ENCODE peak calls at places on chromosome 15, in ten cellular contexts. F is heart right ventricle; G is keratinocyte; R is body of pancreas; S is CD4-positive, alpha-beta memory T cell; J is cardiac muscle cell; Z is psoas muscle; O is kidney epithelial cell; V is adrenal gland; W is esophagus squamous epithelium. E is an unnamed sample. For H3K27me3, the result is how much of the 10 kb centered on the place peaks cover.

GRCh38 chr15:101122806-101123205 is 129.0 kb downstream of the CHSY1 start:
- DNase-seq in G (no peak), W (no peak), R (no peak), O (no peak), F (no peak), J (no peak), Z (no peak), V (no peak), S (no peak), E (no peak)

GRCh38 chr15:42558739-42559138 is 10.1 kb downstream of the HAUS2 start:
- DNase-seq in R (no peak), S (no peak), O (no peak), G (no peak), Z (no peak), F (no peak), J (no peak), W (no peak), V (no peak), E (no peak)

GRCh38 chr15:82575335-82575734 is 35.1 kb upstream of the RPS17 start:
- DNase-seq in F (no peak), R (no peak), Z (no peak), W (no peak), J (no peak), V (no peak), O (no peak), G (no peak), S (no peak), E (no peak)

GRCh38 chr15:92184142-92184541 is 209.5 kb upstream of the ST8SIA2 start:
- DNase-seq in O (no peak), J (no peak), Z (no peak), S (no peak), G (no peak), F (no peak), V (no peak), W (no peak), R (no peak), E (no peak)

GRCh38 chr15:44712108-44713005 is 1.0 kb downstream of the B2M start:
- DNase-seq in W (no peak), V (peak), S (peak), Z (peak), F (peak), O (peak), G (no peak), J (no peak), R (peak), E (no peak)

GRCh38 chr15:98909968-98910885 is 97.4 kb downstream of the PGPEP1L start:
- DNase-seq in F (peak), J (no peak), G (no peak), W (no peak), S (no peak), O (no peak), R (no peak), V (no peak), Z (no peak), E (no peak)

GRCh38 chr15:51342249-51342999 is 969 bp downstream of the GLDN start:
- DNase-seq in F (no peak), R (no peak), J (no peak), O (no peak), S (no peak), Z (peak), V (no peak), W (no peak), G (no peak), E (peak)

GRCh38 chr15:57861039-57861638 is 154.6 kb downstream of the POLR2M start:
- DNase-seq in O (peak), R (peak), J (peak), F (no peak), W (no peak), Z (no peak), S (peak), V (peak), G (no peak), E (peak)

GRCh38 chr15:93205413-93205812 is 116.4 kb upstream of the RGMA start:
- DNase-seq in J (no peak), Z (no peak), W (no peak), R (no peak), V (no peak), F (no peak), O (no peak), S (no peak), G (no peak), E (no peak)

GRCh38 chr15:41183580-41183979 is 47.0 kb downstream of the EXD1 start:
- DNase-seq in V (no peak), F (no peak), R (no peak), J (no peak), S (no peak), G (no peak), W (no peak), Z (no peak), O (no peak), E (no peak)

GRCh38 chr15:67154249-67154648 is 88.8 kb downstream of the SMAD3 start:
- DNase-seq in F (no peak), V (no peak), G (no peak), O (no peak), J (no peak), W (no peak), Z (no peak), R (no peak), S (no peak), E (no peak)

GRCh38 chr15:99423186-99424130 is 142.3 kb upstream of the MEF2A start:
- DNase-seq in F (no peak), V (peak), W (no peak), R (no peak), O (no peak), G (no peak), J (no peak), S (no peak), Z (no peak), E (no peak)

GRCh38 chr15:91385301-91385700 is 285.2 kb downstream of the SV2B start:
- DNase-seq in W (no peak), G (peak), Z (no peak), J (no peak), O (peak), F (no peak), R (no peak), S (no peak), V (no peak), E (no peak)

GRCh38 chr15:90286678-90287077 is 21.2 kb downstream of the NGRN start:
- DNase-seq in S (peak), Z (no peak), J (peak), G (no peak), F (no peak), W (no peak), V (no peak), R (no peak), O (no peak), E (peak)

GRCh38 chr15:82040862-82041261 is 5.0 kb downstream of the MEX3B start:
- DNase-seq in R (peak), Z (no peak), W (no peak), S (no peak), J (peak), F (no peak), V (no peak), G (no peak), O (no peak), E (peak)

GRCh38 chr15:81407679-81408078 is 33.7 kb upstream of the TMC3 start:
- DNase-seq in J (no peak), R (no peak), O (no peak), F (peak), W (no peak), S (no peak), Z (no peak), V (no peak), G (no peak), E (no peak)

GRCh38 chr15:69367231-69367630 is 46.9 kb upstream of the KIF23 start:
- DNase-seq in G (no peak), R (no peak), S (no peak), J (no peak), O (no peak), Z (no peak), V (no peak), F (no peak), W (no peak), E (no peak)

GRCh38 chr15:31308185-31308639 is 18.4 kb upstream of the KLF13 start:
- DNase-seq in Z (no peak), F (no peak), J (no peak), G (no peak), R (no peak), V (no peak), W (no peak), S (no peak), O (no peak), E (peak)

GRCh38 chr15:68821190-68821897 is 649 bp upstream of the ANP32A start:
- DNase-seq in R (peak), F (no peak), V (no peak), S (peak), Z (no peak), O (no peak), J (no peak), W (no peak), G (no peak), E (no peak)

GRCh38 chr15:69609776-69610175 is 157.2 kb downstream of the RPLP1 start:
- DNase-seq in V (no peak), W (no peak), G (no peak), Z (no peak), F (no peak), R (no peak), S (no peak), O (no peak), J (no peak), E (no peak)

GRCh38 chr15:63466378-63467192 is 37.8 kb upstream of the USP3 start:
- DNase-seq in W (no peak), Z (no peak), J (peak), V (peak), O (no peak), R (peak), G (no peak), S (peak), F (no peak), E (peak)

GRCh38 chr15:94041731-94042130 is 189.6 kb upstream of the MCTP2 start:
- DNase-seq in J (no peak), F (no peak), V (no peak), S (no peak), R (no peak), W (no peak), Z (no peak), O (no peak), G (no peak), E (no peak)

GRCh38 chr15:24945711-24946110 is 9.1 kb upstream of the SNRPN start:
- DNase-seq in J (no peak), W (no peak), R (no peak), F (no peak), S (no peak), O (no peak), V (no peak), Z (no peak), G (no peak), E (no peak)

GRCh38 chr15:26069204-26069603 is 206.1 kb upstream of the ATP10A start:
- DNase-seq in F (no peak), S (no peak), J (no peak), Z (no peak), V (no peak), R (no peak), W (no peak), O (no peak), G (no peak), E (no peak)

GRCh38 chr15:82709081-82709420 is 624 bp downstream of the AP3B2 start:
- DNase-seq in F (no peak), O (no peak), Z (no peak), W (no peak), G (no peak), J (no peak), R (no peak), S (no peak), V (peak), E (no peak)

GRCh38 chr15:83164409-83165404 is 42.9 kb downstream of the HDGFL3 start:
- DNase-seq in V (no peak), J (no peak), R (no peak), F (no peak), S (peak), G (peak), O (no peak), W (no peak), Z (no peak), E (no peak)

GRCh38 chr15:85327820-85328219 is 52.6 kb upstream of the AKAP13 start:
- DNase-seq in O (no peak), S (no peak), V (no peak), R (no peak), J (no peak), Z (no peak), G (no peak), F (no peak), W (no peak), E (no peak)

GRCh38 chr15:67884009-67884408 is 44.2 kb upstream of the RNU6-1 start:
- DNase-seq in W (no peak), F (no peak), G (no peak), S (no peak), Z (no peak), R (no peak), J (no peak), V (no peak), O (no peak), E (no peak)

GRCh38 chr15:22227411-22227810 is 147.1 kb downstream of the OR4M2 start:
- DNase-seq in R (no peak), Z (no peak), V (no peak), S (no peak), J (no peak), F (no peak), W (no peak), G (no peak), O (no peak), E (no peak)

GRCh38 chr15:58070801-58071418 is 5.4 kb upstream of the ALDH1A2 start:
- DNase-seq in O (no peak), J (peak), G (no peak), Z (peak), V (peak), F (peak), W (no peak), S (no peak), R (peak), E (peak)

GRCh38 chr15:90062023-90062728 is 40.1 kb downstream of the IDH2 start:
- DNase-seq in V (peak), G (peak), J (peak), O (no peak), S (peak), F (peak), R (peak), Z (no peak), W (no peak), E (peak)

GRCh38 chr15:79378394-79379158 is 53.6 kb upstream of the MINAR1 start:
- DNase-seq in G (no peak), W (no peak), O (no peak), V (no peak), F (no peak), R (no peak), S (no peak), Z (no peak), J (no peak), E (no peak)

GRCh38 chr15:68203486-68203885 is 1.6 kb downstream of the CALML4 start:
- DNase-seq in F (no peak), S (no peak), G (no peak), R (no peak), Z (no peak), V (no peak), J (no peak), W (no peak), O (no peak), E (peak)

GRCh38 chr15:55907797-55908196 is 85.6 kb downstream of the NEDD4 start:
- DNase-seq in V (peak), F (no peak), S (no peak), J (no peak), O (peak), G (peak), R (no peak), Z (no peak), W (no peak), E (no peak)

GRCh38 chr15:48638966-48639365 is 6.5 kb downstream of the FBN1 start:
- DNase-seq in F (no peak), J (no peak), Z (no peak), R (no peak), G (no peak), O (no peak), W (no peak), V (no peak), S (no peak), E (no peak)

GRCh38 chr15:99504071-99504822 is 61.5 kb upstream of the MEF2A start:
- DNase-seq in V (no peak), R (no peak), J (no peak), F (no peak), W (no peak), O (no peak), G (no peak), S (no peak), Z (no peak), E (no peak)

GRCh38 chr15:59376735-59377134 is 4.1 kb upstream of the MYO1E start:
- DNase-seq in Z (no peak), V (no peak), S (no peak), R (no peak), J (no peak), G (no peak), O (no peak), W (no peak), F (no peak), E (no peak)

GRCh38 chr15:42890161-42890913 is 30.2 kb downstream of the TTBK2 start:
- DNase-seq in S (no peak), O (peak), G (peak), J (no peak), V (peak), F (no peak), Z (no peak), R (peak), W (no peak), E (peak)

DNA sequence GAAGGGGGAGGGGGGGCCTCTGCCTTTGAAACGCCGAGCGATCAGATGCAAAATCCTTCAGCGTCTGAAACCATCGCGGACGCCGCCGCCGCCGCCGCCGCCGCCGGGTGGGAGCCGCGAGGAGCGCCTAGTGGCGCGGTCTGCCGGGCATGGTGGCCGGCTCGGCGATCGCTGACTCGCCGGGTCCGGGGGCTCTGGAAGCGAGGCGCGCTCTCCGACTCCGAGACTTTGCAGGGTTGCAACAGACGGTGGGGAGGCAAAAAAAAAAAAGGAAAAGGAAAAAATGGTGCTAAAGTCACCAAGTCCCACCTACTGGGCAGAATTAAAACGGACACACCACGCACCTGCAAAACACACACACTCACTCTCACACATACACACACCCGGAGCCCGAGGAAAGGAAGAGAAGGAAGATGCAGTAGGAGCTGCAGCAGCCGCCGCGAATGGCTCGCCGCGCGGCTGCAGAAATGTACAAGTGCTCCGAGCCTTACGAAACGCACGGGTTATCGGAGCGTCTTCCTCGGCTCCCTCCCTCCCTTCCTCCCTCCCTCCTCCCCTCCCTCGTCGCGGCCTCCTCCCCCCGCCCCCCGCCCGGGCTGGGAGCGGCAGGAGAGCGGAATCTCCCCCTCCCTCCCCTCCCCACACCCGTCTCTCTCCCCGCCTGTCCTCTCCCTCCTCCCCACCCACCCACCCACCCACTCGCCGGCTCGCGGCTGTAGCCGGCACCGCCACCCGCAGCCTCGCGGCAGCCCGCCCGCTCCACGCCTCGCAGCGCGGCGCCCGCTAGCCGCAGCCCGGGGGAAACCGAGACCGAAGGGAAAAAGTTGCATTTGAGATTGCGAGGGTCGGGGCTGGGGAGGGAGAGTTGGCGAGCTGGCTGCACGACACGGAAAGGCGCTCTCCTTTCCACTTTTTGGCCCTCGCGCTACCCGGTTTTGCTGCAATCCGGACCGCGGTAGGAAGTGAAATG is at the start of gene NTRK3:
- DNase-seq in Z (no peak), J (peak), W (no peak), V (no peak), R (no peak), O (no peak), G (no peak), S (no peak), F (no peak), E (peak)
- H3K4me3 ChIP-seq in Z (peak), J (peak), W (peak), V (no peak), R (no peak), O (peak), G (no peak), S (no peak), F (peak), E (peak)

GRCh38 chr15:74134387-74135027 is 4.1 kb downstream of the ISLR2 start:
- DNase-seq in F (peak), S (no peak), G (no peak), R (peak), O (no peak), Z (peak), J (peak), W (no peak), V (peak), E (peak)

GRCh38 chr15:74135041-74135565 is 4.7 kb downstream of the ISLR2 start:
- DNase-seq in O (no peak), R (no peak), W (no peak), F (peak), J (no peak), S (no peak), V (no peak), G (no peak), Z (no peak), E (no peak)

GRCh38 chr15:74133071-74133702 is 2.8 kb downstream of the ISLR2 start:
- DNase-seq in O (no peak), G (no peak), Z (no peak), F (peak), S (no peak), R (no peak), W (no peak), J (peak), V (no peak), E (peak)

GRCh38 chr15:74132681-74133070 is 2.3 kb downstream of the ISLR2 start:
- DNase-seq in Z (peak), S (no peak), F (peak), R (no peak), V (no peak), G (peak), O (no peak), J (no peak), W (no peak), E (peak)

GRCh38 chr15:74133703-74134386 is 3.5 kb downstream of the ISLR2 start:
- DNase-seq in J (peak), Z (no peak), W (no peak), G (no peak), R (no peak), V (no peak), O (no peak), S (no peak), F (peak), E (peak)
- H3K27me3 ChIP-seq in J (half or more), Z (under half), W (under half), G (half or more), R (under half), V (half or more), O (half or more), S (half or more), F (half or more), E (half or more)

GRCh38 chr15:60477164-60477563 is 1.8 kb downstream of the ICE2 start:
- DNase-seq in R (no peak), V (no peak), Z (no peak), J (no peak), S (no peak), W (no peak), G (no peak), F (no peak), O (no peak), E (no peak)
- H3K4me3 ChIP-seq in R (no peak), V (no peak), Z (peak), J (peak), S (no peak), W (no peak), G (no peak), F (peak), O (no peak), E (no peak)

GRCh38 chr15:39835550-39835949 is 52.9 kb upstream of the FSIP1 start:
- DNase-seq in W (no peak), G (no peak), Z (no peak), F (no peak), J (no peak), V (no peak), R (no peak), S (no peak), O (no peak), E (no peak)
- H3K27me3 ChIP-seq in W (under half), G (under half), Z (under half), F (under half), J (under half), V (under half), R (under half), S (under half), O (under half), E (under half)

GRCh38 chr15:70702584-70702983 is 60.8 kb downstream of the UACA start:
- DNase-seq in O (no peak), R (no peak), V (no peak), G (no peak), Z (no peak), J (peak), F (no peak), W (no peak), S (no peak), E (no peak)

GRCh38 chr15:70704731-70705130 is 58.6 kb downstream of the UACA start:
- DNase-seq in F (no peak), J (no peak), S (no peak), R (no peak), G (no peak), V (no peak), Z (no peak), O (no peak), W (no peak), E (no peak)

GRCh38 chr15:70704166-70704565 is 59.2 kb downstream of the UACA start:
- DNase-seq in V (no peak), J (no peak), Z (no peak), G (no peak), S (no peak), R (no peak), W (no peak), F (no peak), O (no peak), E (no peak)

GRCh38 chr15:70703066-70703465 is 60.3 kb downstream of the UACA start:
- DNase-seq in O (no peak), J (no peak), V (no peak), F (no peak), S (no peak), G (no peak), W (no peak), R (no peak), Z (no peak), E (no peak)

GRCh38 chr15:70703483-70703882 is 59.9 kb downstream of the UACA start:
- DNase-seq in O (no peak), Z (no peak), G (no peak), F (no peak), V (peak), R (no peak), S (no peak), J (no peak), W (no peak), E (no peak)
- H3K4me3 ChIP-seq in O (no peak), Z (peak), G (no peak), F (no peak), V (no peak), R (no peak), S (no peak), J (no peak), W (no peak), E (no peak)

GRCh38 chr15:88799341-88799740 is 3.9 kb upstream of the ACAN start:
- DNase-seq in Z (no peak), J (no peak), O (no peak), S (no peak), F (no peak), G (no peak), W (no peak), V (no peak), R (no peak), E (no peak)
- H3K27me3 ChIP-seq in Z (under half), J (half or more), O (under half), S (under half), F (half or more), G (under half), W (under half), V (under half), R (under half), E (under half)

GRCh38 chr15:64905119-64905831 is 6.4 kb upstream of the ANKDD1A start:
- DNase-seq in J (peak), F (peak), Z (peak), W (peak), S (peak), R (peak), O (no peak), V (peak), G (no peak), E (peak)
- H3K4me3 ChIP-seq in J (peak), F (peak), Z (peak), W (peak), S (no peak), R (no peak), O (peak), V (no peak), G (no peak), E (peak)

E was measured in H7.